ENCODE peak calls at places on chromosomes 11 and 22, in six cellular contexts. K is cardiac muscle cell; L is CD8-positive, alpha-beta T cell; U is body of pancreas; S is transverse colon; W is brain microvascular endothelial cell. M is an unnamed sample.

GRCh38 chr11:125670131-125670530 is 10.5 kb downstream of the ACRV1 start:
- DNase-seq in K (no peak), L (no peak), U (no peak), S (no peak), W (no peak), M (no peak)

GRCh38 chr11:113363406-113363805 is 24.2 kb upstream of the ANKK1 start:
- DNase-seq in K (no peak), L (no peak), U (no peak), S (no peak), W (no peak), M (no peak)

GRCh38 chr11:78220218-78221157 is 31.8 kb downstream of the USP35 start:
- DNase-seq in K (no peak), L (no peak), U (no peak), S (no peak), W (no peak), M (peak)

GRCh38 chr11:13210424-13210823 is 67.2 kb upstream of the BMAL1 start:
- DNase-seq in K (peak), L (peak), U (peak), S (peak), W (peak), M (peak)

GRCh38 chr11:117924631-117925170 is 4.5 kb downstream of the TMPRSS13 start:
- DNase-seq in K (no peak), L (no peak), U (no peak), S (no peak), W (no peak), M (no peak)

GRCh38 chr11:21810650-21811049 is 382.2 kb upstream of the ANO5 start:
- DNase-seq in K (peak), L (no peak), U (no peak), S (no peak), W (no peak), M (no peak)

GRCh38 chr11:47524200-47524874 is 28.6 kb downstream of the CELF1 start:
- DNase-seq in K (no peak), L (no peak), U (peak), S (no peak), W (no peak), M (no peak)

GRCh38 chr11:102486584-102486983 is 34.0 kb upstream of the TMEM123 start:
- DNase-seq in K (no peak), L (no peak), U (no peak), S (no peak), W (no peak), M (no peak)

GRCh38 chr11:122317337-122317736 is 201.3 kb upstream of the BLID start:
- DNase-seq in K (peak), L (no peak), U (no peak), S (no peak), W (peak), M (no peak)
- H3K27ac ChIP-seq in K (peak), L (no peak), U (no peak), S (peak), W (peak), M (no peak)

GRCh38 chr11:18720811-18721575 is 5.0 kb downstream of the IGSF22 start:
- DNase-seq in K (peak), L (peak), U (peak), S (peak), W (peak), M (peak)

GRCh38 chr11:18721576-18722292 is 4.3 kb downstream of the IGSF22 start:
- DNase-seq in K (peak), L (peak), U (peak), S (peak), W (peak), M (peak)

GRCh38 chr11:18720086-18720810 is 5.7 kb downstream of the IGSF22 start:
- DNase-seq in K (peak), L (no peak), U (no peak), S (no peak), W (no peak), M (no peak)

GRCh38 chr11:18723991-18724390 is 2.0 kb downstream of the IGSF22 start:
- DNase-seq in K (no peak), L (no peak), U (peak), S (no peak), W (no peak), M (no peak)

GRCh38 chr11:18722293-18722637 is 3.7 kb downstream of the IGSF22 start:
- DNase-seq in K (no peak), L (no peak), U (no peak), S (no peak), W (no peak), M (no peak)
- H3K4me3 ChIP-seq in K (no peak), L (no peak), U (no peak), S (no peak), W (no peak), M (no peak)

GRCh38 chr11:15108592-15109130 is 6.1 kb upstream of the INSC start:
- DNase-seq in K (no peak), L (no peak), U (peak), S (no peak), W (no peak), M (no peak)
- H3K27ac ChIP-seq in K (no peak), L (no peak), U (no peak), S (no peak), W (no peak), M (no peak)

GRCh38 chr22:25403284-25403606 is 161.2 kb upstream of the GRK3 start:
- DNase-seq in K (no peak), L (no peak), U (no peak), S (no peak), W (no peak), M (no peak)
- H3K4me3 ChIP-seq in K (no peak), L (no peak), U (no peak), S (no peak), W (peak), M (peak)

GRCh38 chr11:73078631-73079030 is 63.5 kb downstream of the FCHSD2 start:
- DNase-seq in K (no peak), L (no peak), U (no peak), S (no peak), W (no peak), M (no peak)

GRCh38 chr11:73070653-73071052 is 71.5 kb downstream of the FCHSD2 start:
- DNase-seq in K (no peak), L (no peak), U (no peak), S (no peak), W (no peak), M (no peak)

GRCh38 chr11:73077454-73077853 is 64.7 kb downstream of the FCHSD2 start:
- DNase-seq in K (no peak), L (no peak), U (no peak), S (no peak), W (no peak), M (no peak)

GRCh38 chr11:73072935-73073481 is 69.1 kb downstream of the FCHSD2 start:
- DNase-seq in K (peak), L (no peak), U (no peak), S (no peak), W (no peak), M (peak)
- H3K27ac ChIP-seq in K (no peak), L (no peak), U (peak), S (peak), W (no peak), M (peak)

DNA sequence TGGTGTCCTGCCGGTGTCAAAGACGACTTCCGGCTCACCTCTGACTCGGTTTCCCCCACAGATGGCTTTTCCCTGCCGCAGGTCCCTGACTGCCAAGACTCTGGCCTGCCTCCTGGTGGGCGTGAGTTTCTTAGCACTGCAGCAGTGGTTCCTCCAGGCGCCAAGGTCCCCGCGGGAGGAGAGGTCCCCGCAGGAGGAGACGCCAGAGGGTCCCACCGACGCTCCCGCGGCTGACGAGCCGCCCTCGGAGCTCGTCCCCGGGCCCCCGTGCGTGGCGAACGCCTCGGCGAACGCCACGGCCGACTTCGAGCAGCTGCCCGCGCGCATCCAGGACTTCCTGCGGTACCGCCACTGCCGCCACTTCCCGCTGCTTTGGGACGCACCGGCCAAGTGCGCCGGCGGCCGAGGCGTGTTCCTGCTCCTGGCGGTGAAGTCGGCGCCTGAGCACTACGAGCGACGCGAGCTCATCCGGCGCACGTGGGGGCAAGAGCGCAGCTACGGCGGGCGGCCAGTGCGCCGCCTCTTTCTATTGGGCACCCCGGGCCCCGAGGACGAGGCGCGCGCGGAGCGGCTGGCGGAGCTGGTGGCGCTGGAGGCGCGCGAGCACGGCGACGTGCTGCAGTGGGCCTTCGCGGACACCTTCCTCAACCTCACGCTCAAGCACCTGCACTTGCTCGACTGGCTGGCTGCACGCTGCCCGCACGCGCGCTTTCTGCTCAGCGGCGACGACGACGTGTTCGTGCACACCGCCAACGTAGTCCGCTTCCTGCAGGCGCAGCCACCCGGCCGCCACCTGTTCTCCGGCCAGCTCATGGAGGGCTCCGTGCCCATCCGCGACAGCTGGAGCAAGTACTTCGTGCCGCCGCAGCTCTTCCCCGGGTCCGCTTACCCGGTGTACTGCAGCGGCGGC is 5.5 kb downstream of the B3GNT6 start:
- DNase-seq in K (peak), L (no peak), U (peak), S (peak), W (peak), M (peak)
- H3K4me3 ChIP-seq in K (peak), L (no peak), U (no peak), S (no peak), W (peak), M (peak)